ENCODE peak calls at places on chromosome 10, in five cellular contexts. G, N, I, Q and K are unnamed samples.

GRCh38 chr10:99234067-99234738 is 1.4 kb downstream of the HPSE2 start:
- DNase-seq in G (peak; percentile 94), N (peak; percentile 40), I (peak; percentile 29), Q (peak; percentile 66), K (peak; percentile 59)

GRCh38 chr10:121112618-121113384 is 261.6 kb downstream of the WDR11 start:
- DNase-seq in G (no peak), N (peak; percentile 53), I (no peak), Q (no peak), K (no peak)

GRCh38 chr10:97765201-97765600 is 6.6 kb downstream of the SFRP5 start:
- DNase-seq in G (peak; percentile 70), N (no peak), I (no peak), Q (no peak), K (peak; percentile 65)

GRCh38 chr10:12703813-12704212 is 297.7 kb downstream of the CCDC3 start:
- DNase-seq in G (no peak), N (no peak), I (no peak), Q (no peak), K (no peak)

GRCh38 chr10:119658274-119658673 is 7.1 kb downstream of the BAG3 start:
- DNase-seq in G (no peak), N (peak; percentile 97), I (peak; percentile 56), Q (peak; percentile 49), K (peak; percentile 39)

GRCh38 chr10:117663750-117664149 is 121.2 kb downstream of the EMX2 start:
- DNase-seq in G (no peak), N (no peak), I (peak; percentile 55), Q (no peak), K (no peak)

GRCh38 chr10:78602201-78602917 is 466.4 kb upstream of the ZMIZ1 start:
- DNase-seq in G (no peak), N (no peak), I (no peak), Q (no peak), K (no peak)

GRCh38 chr10:21681156-21681555 is 147.1 kb downstream of the MLLT10 start:
- DNase-seq in G (no peak), N (no peak), I (no peak), Q (no peak), K (no peak)

GRCh38 chr10:97270523-97271154 is 21.8 kb downstream of the ARHGAP19 start:
- DNase-seq in G (no peak), N (no peak), I (no peak), Q (no peak), K (no peak)

GRCh38 chr10:98610301-98610700 is 163.6 kb upstream of the HPS1 start:
- DNase-seq in G (no peak), N (no peak), I (no peak), Q (no peak), K (no peak)

GRCh38 chr10:16811765-16812164 is 5.5 kb downstream of the RSU1 start:
- DNase-seq in G (no peak), N (no peak), I (no peak), Q (no peak), K (no peak)

GRCh38 chr10:84202349-84202748 is 8.0 kb downstream of the CDHR1 start:
- DNase-seq in G (peak; percentile 60), N (no peak), I (no peak), Q (no peak), K (no peak)

GRCh38 chr10:87656431-87657072 is 3.1 kb upstream of the PAPSS2 start:
- DNase-seq in G (no peak), N (no peak), I (no peak), Q (peak; percentile 73), K (peak; percentile 31)

GRCh38 chr10:4310153-4310552 is 515.9 kb upstream of the AKR1E2 start:
- DNase-seq in G (no peak), N (no peak), I (no peak), Q (peak; percentile 72), K (no peak)

GRCh38 chr10:49168821-49169495 is 19.2 kb downstream of the TMEM273 start:
- DNase-seq in G (no peak), N (no peak), I (no peak), Q (no peak), K (no peak)

GRCh38 chr10:11830836-11831519 is 7.8 kb downstream of the PROSER2 start:
- DNase-seq in G (no peak), N (no peak), I (no peak), Q (peak; percentile 20), K (no peak)

GRCh38 chr10:30062090-30062489 is 2.7 kb upstream of the JCAD start:
- DNase-seq in G (no peak), N (no peak), I (no peak), Q (no peak), K (no peak)

GRCh38 chr10:101095550-101096213 is 33.9 kb downstream of the KAZALD1 start:
- DNase-seq in G (peak; percentile 82), N (peak; percentile 69), I (peak; percentile 57), Q (peak; percentile 72), K (peak; percentile 93)

GRCh38 chr10:127734753-127735152 is 2.2 kb upstream of the FOXI2 start:
- DNase-seq in G (no peak), N (no peak), I (no peak), Q (no peak), K (no peak)

GRCh38 chr10:104142081-104142480 is 20.1 kb downstream of the SFR1 start:
- DNase-seq in G (no peak), N (no peak), I (no peak), Q (no peak), K (no peak)

GRCh38 chr10:23512355-23513058 is 73.6 kb downstream of the OTUD1 start:
- DNase-seq in G (no peak), N (peak; percentile 49), I (no peak), Q (no peak), K (no peak)

GRCh38 chr10:85767936-85768335 is 598.7 kb downstream of the GRID1 start:
- DNase-seq in G (no peak), N (no peak), I (no peak), Q (no peak), K (no peak)

GRCh38 chr10:95790982-95791381 is 35.0 kb downstream of the ENTPD1 start:
- DNase-seq in G (no peak), N (no peak), I (no peak), Q (no peak), K (no peak)

GRCh38 chr10:100349672-100350071 is 2.6 kb downstream of the SCD start:
- DNase-seq in G (no peak), N (no peak), I (no peak), Q (no peak), K (no peak)

GRCh38 chr10:79105164-79105739 is 36.5 kb downstream of the ZMIZ1 start:
- DNase-seq in G (no peak), N (peak; percentile 57), I (no peak), Q (no peak), K (no peak)

GRCh38 chr10:28997736-28998135 is 291.1 kb upstream of the LYZL1 start:
- DNase-seq in G (no peak), N (no peak), I (no peak), Q (no peak), K (peak; percentile 17)

GRCh38 chr10:97539523-97540200 is 32.9 kb upstream of the ANKRD2 start:
- DNase-seq in G (peak; percentile 59), N (no peak), I (no peak), Q (no peak), K (peak; percentile 33)

GRCh38 chr10:68516766-68517165 is 10.6 kb downstream of the SLC25A16 start:
- DNase-seq in G (no peak), N (no peak), I (no peak), Q (no peak), K (no peak)

GRCh38 chr10:6233725-6234277 is 31.1 kb downstream of the PFKFB3 start:
- DNase-seq in G (no peak), N (no peak), I (no peak), Q (no peak), K (no peak)

GRCh38 chr10:2978111-2978510 is 89.2 kb upstream of the PFKP start:
- DNase-seq in G (no peak), N (no peak), I (no peak), Q (peak; percentile 58), K (no peak)

GRCh38 chr10:37535459-37536246 is 321.8 kb downstream of the ZNF248 start:
- DNase-seq in G (no peak), N (no peak), I (no peak), Q (no peak), K (no peak)

GRCh38 chr10:110413049-110413783 is 84.5 kb upstream of the DUSP5 start:
- DNase-seq in G (no peak), N (no peak), I (no peak), Q (no peak), K (no peak)

GRCh38 chr10:480928-481551 is 208.4 kb downstream of the DIP2C start:
- DNase-seq in G (peak; percentile 66), N (peak; percentile 77), I (peak; percentile 56), Q (peak; percentile 56), K (no peak)

GRCh38 chr10:87000491-87000890 is 19.6 kb upstream of the FAM25A start:
- DNase-seq in G (no peak), N (no peak), I (no peak), Q (no peak), K (no peak)

GRCh38 chr10:73997479-73997805 is 474 bp upstream of the VCL start:
- DNase-seq in G (no peak), N (peak; percentile 63), I (no peak), Q (no peak), K (no peak)

GRCh38 chr10:43114743-43115611 is 23.3 kb upstream of the CSGALNACT2 start:
- DNase-seq in G (peak; percentile 68), N (no peak), I (no peak), Q (no peak), K (peak; percentile 40)

GRCh38 chr10:50404021-50404823 is 152.9 kb upstream of the ASAH2 start:
- DNase-seq in G (no peak), N (no peak), I (no peak), Q (no peak), K (no peak)

DNA sequence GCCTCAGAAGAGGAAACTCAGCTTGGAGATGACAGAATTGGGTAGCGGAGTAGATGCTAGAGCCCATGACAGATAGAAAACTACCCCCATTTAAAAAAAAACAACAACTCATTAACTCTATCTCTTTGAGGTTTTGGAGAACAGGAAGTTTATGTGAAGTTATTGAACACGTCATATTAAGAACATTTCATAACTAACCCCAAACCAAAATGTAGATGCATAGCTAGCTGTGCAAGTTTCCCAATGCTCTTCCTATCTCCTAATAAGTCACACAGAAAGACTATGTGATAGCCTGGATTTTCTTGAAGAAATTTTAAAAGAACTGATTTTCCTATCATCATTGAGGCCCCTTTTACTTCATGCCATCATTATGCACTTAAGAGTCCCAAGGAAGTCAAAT is 28.4 kb upstream of the AFAP1L2 start:
- DNase-seq in G (no peak), N (no peak), I (no peak), Q (no peak), K (no peak)
- H3K36me3 ChIP-seq in G (peaks cover 14% of the 10 kb centered on the region), N (no peaks in the 10 kb centered on the region), I (no peaks in the 10 kb centered on the region), Q (peaks cover 34% of the 10 kb centered on the region), K (peaks cover 4% of the 10 kb centered on the region)

GRCh38 chr10:102565793-102566192 is 62.0 kb downstream of the SUFU start:
- DNase-seq in G (no peak), N (no peak), I (no peak), Q (no peak), K (no peak)
- TF ChIP-seq CTCF in G (no peak), N (no peak), I (no peak), Q (no peak), K (no peak)

DNA sequence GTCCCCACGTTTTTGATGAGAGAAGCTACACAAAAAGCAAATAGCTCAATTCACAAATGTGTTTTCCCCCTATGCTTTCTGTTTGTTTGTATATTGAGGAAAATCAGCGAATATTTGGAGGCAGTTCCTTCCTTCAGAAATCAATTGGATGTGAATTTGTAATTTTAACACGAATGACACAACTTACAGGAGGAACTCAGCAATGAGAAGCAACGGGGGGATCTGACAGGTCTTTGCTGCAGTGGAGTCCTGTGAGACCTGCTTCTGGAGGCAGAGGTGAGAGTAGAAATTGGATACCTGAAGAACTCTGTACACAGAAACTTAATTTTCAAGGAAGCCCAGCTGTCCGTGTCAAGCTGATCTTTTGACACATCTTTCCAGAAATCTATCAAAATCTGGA is 370.4 kb downstream of the GFRA1 start:
- DNase-seq in G (no peak), N (no peak), I (no peak), Q (no peak), K (no peak)
- H3K4me1 ChIP-seq in G (no peaks in the 10 kb centered on the region), N (no peaks in the 10 kb centered on the region), I (no peaks in the 10 kb centered on the region), Q (no peaks in the 10 kb centered on the region), K (no peaks in the 10 kb centered on the region)

GRCh38 chr10:92638037-92638436 is 45.1 kb downstream of the KIF11 start:
- DNase-seq in G (no peak), N (no peak), I (no peak), Q (no peak), K (no peak)
- H3K36me3 ChIP-seq in G (no peaks in the 10 kb centered on the region), N (no peaks in the 10 kb centered on the region), I (no peaks in the 10 kb centered on the region), Q (peaks cover 14% of the 10 kb centered on the region), K (no peaks in the 10 kb centered on the region)